ENCODE peak calls at places on chromosomes 7 and 10, in eight cellular contexts. One of them, this sample, is unnamed.

GRCh38 chr10:122854648-122855047 is 9.0 kb upstream of the CUZD1 start:
- DNase-seq in breast epithelium: no peak
- DNase-seq in Calu3: no peak
- DNase-seq in GM13976: no peak
- DNase-seq in left ventricle myocardium inferior: no peak
- DNase-seq in HFFc6: peak
- DNase-seq in A549: peak
- DNase-seq in lower leg skin: no peak
- DNase-seq in this sample: no peak

GRCh38 chr7:20288036-20288435 is 42.7 kb upstream of the ITGB8 start:
- DNase-seq in breast epithelium: no peak
- DNase-seq in Calu3: peak
- DNase-seq in GM13976: no peak
- DNase-seq in left ventricle myocardium inferior: no peak
- DNase-seq in HFFc6: no peak
- DNase-seq in A549: no peak
- DNase-seq in lower leg skin: no peak
- DNase-seq in this sample: no peak

GRCh38 chr10:79351332-79351731 is 4.1 kb downstream of the PPIF start:
- DNase-seq in breast epithelium: no peak
- DNase-seq in Calu3: no peak
- DNase-seq in GM13976: peak
- DNase-seq in left ventricle myocardium inferior: no peak
- DNase-seq in HFFc6: no peak
- DNase-seq in A549: no peak
- DNase-seq in lower leg skin: peak
- DNase-seq in this sample: no peak

GRCh38 chr7:151035024-151035717 is 6.9 kb downstream of the ABCB8 start:
- DNase-seq in breast epithelium: no peak
- DNase-seq in Calu3: no peak
- DNase-seq in GM13976: no peak
- DNase-seq in left ventricle myocardium inferior: peak
- DNase-seq in HFFc6: no peak
- DNase-seq in A549: no peak
- DNase-seq in lower leg skin: no peak
- DNase-seq in this sample: no peak

GRCh38 chr7:79619216-79619615 is 165.7 kb upstream of the MAGI2 start:
- DNase-seq in breast epithelium: no peak
- DNase-seq in Calu3: no peak
- DNase-seq in GM13976: no peak
- DNase-seq in left ventricle myocardium inferior: no peak
- DNase-seq in HFFc6: no peak
- DNase-seq in A549: no peak
- DNase-seq in lower leg skin: no peak
- DNase-seq in this sample: no peak

GRCh38 chr10:30055094-30055701 is 4.2 kb downstream of the JCAD start:
- DNase-seq in breast epithelium: no peak
- DNase-seq in Calu3: no peak
- DNase-seq in GM13976: no peak
- DNase-seq in left ventricle myocardium inferior: no peak
- DNase-seq in HFFc6: peak
- DNase-seq in A549: no peak
- DNase-seq in lower leg skin: no peak
- DNase-seq in this sample: no peak

GRCh38 chr7:99143522-99143852 is 421 bp downstream of the SMURF1 start:
- DNase-seq in breast epithelium: no peak
- DNase-seq in Calu3: no peak
- DNase-seq in GM13976: no peak
- DNase-seq in left ventricle myocardium inferior: no peak
- DNase-seq in HFFc6: no peak
- DNase-seq in A549: no peak
- DNase-seq in lower leg skin: no peak
- DNase-seq in this sample: no peak

GRCh38 chr10:128563904-128564303 is 437.7 kb upstream of the MKI67 start:
- DNase-seq in breast epithelium: no peak
- DNase-seq in Calu3: no peak
- DNase-seq in GM13976: no peak
- DNase-seq in left ventricle myocardium inferior: no peak
- DNase-seq in HFFc6: no peak
- DNase-seq in A549: no peak
- DNase-seq in lower leg skin: peak
- DNase-seq in this sample: no peak

GRCh38 chr7:150784954-150785353 is 15.2 kb downstream of the TMEM176B start:
- DNase-seq in breast epithelium: no peak
- DNase-seq in Calu3: no peak
- DNase-seq in GM13976: no peak
- DNase-seq in left ventricle myocardium inferior: no peak
- DNase-seq in HFFc6: no peak
- DNase-seq in A549: no peak
- DNase-seq in lower leg skin: peak
- DNase-seq in this sample: no peak

GRCh38 chr10:43194266-43194665 is 56.0 kb downstream of the CSGALNACT2 start:
- DNase-seq in breast epithelium: no peak
- DNase-seq in Calu3: no peak
- DNase-seq in GM13976: peak
- DNase-seq in left ventricle myocardium inferior: no peak
- DNase-seq in HFFc6: no peak
- DNase-seq in A549: no peak
- DNase-seq in lower leg skin: no peak
- DNase-seq in this sample: no peak

GRCh38 chr7:155280446-155281410 is 16.9 kb upstream of the INSIG1 start:
- DNase-seq in breast epithelium: peak
- DNase-seq in Calu3: no peak
- DNase-seq in GM13976: no peak
- DNase-seq in left ventricle myocardium inferior: no peak
- DNase-seq in HFFc6: no peak
- DNase-seq in A549: no peak
- DNase-seq in lower leg skin: no peak
- DNase-seq in this sample: no peak

GRCh38 chr10:13788701-13789447 is 202.1 kb downstream of the PRPF18 start:
- DNase-seq in breast epithelium: no peak
- DNase-seq in Calu3: no peak
- DNase-seq in GM13976: no peak
- DNase-seq in left ventricle myocardium inferior: peak
- DNase-seq in HFFc6: peak
- DNase-seq in A549: no peak
- DNase-seq in lower leg skin: peak
- DNase-seq in this sample: no peak

GRCh38 chr7:157250605-157251228 is 86.1 kb upstream of the DNAJB6 start:
- DNase-seq in breast epithelium: no peak
- DNase-seq in Calu3: peak
- DNase-seq in GM13976: peak
- DNase-seq in left ventricle myocardium inferior: no peak
- DNase-seq in HFFc6: peak
- DNase-seq in A549: peak
- DNase-seq in lower leg skin: no peak
- DNase-seq in this sample: no peak

GRCh38 chr10:80279146-80279545 is 10.3 kb downstream of the MAT1A start:
- DNase-seq in breast epithelium: no peak
- DNase-seq in Calu3: no peak
- DNase-seq in GM13976: no peak
- DNase-seq in left ventricle myocardium inferior: no peak
- DNase-seq in HFFc6: no peak
- DNase-seq in A549: no peak
- DNase-seq in lower leg skin: peak
- DNase-seq in this sample: no peak

GRCh38 chr10:132166216-132166950 is 20.4 kb upstream of the DPYSL4 start:
- DNase-seq in breast epithelium: no peak
- DNase-seq in Calu3: no peak
- DNase-seq in GM13976: no peak
- DNase-seq in left ventricle myocardium inferior: no peak
- DNase-seq in HFFc6: no peak
- DNase-seq in A549: no peak
- DNase-seq in lower leg skin: no peak
- DNase-seq in this sample: no peak

GRCh38 chr7:947391-948210 is 6.9 kb downstream of the ADAP1 start:
- DNase-seq in breast epithelium: no peak
- DNase-seq in Calu3: peak
- DNase-seq in GM13976: no peak
- DNase-seq in left ventricle myocardium inferior: peak
- DNase-seq in HFFc6: no peak
- DNase-seq in A549: no peak
- DNase-seq in lower leg skin: peak
- DNase-seq in this sample: no peak

GRCh38 chr10:130023454-130024230 is 59.6 kb upstream of the EBF3 start:
- DNase-seq in breast epithelium: no peak
- DNase-seq in Calu3: no peak
- DNase-seq in GM13976: no peak
- DNase-seq in left ventricle myocardium inferior: no peak
- DNase-seq in HFFc6: no peak
- DNase-seq in A549: no peak
- DNase-seq in lower leg skin: no peak
- DNase-seq in this sample: no peak

GRCh38 chr10:12919574-12919973 is 81.9 kb downstream of the CCDC3 start:
- DNase-seq in breast epithelium: no peak
- DNase-seq in Calu3: no peak
- DNase-seq in GM13976: no peak
- DNase-seq in left ventricle myocardium inferior: no peak
- DNase-seq in HFFc6: no peak
- DNase-seq in A549: no peak
- DNase-seq in lower leg skin: peak
- DNase-seq in this sample: no peak

GRCh38 chr10:101076630-101077029 is 14.8 kb downstream of the KAZALD1 start:
- DNase-seq in breast epithelium: no peak
- DNase-seq in Calu3: no peak
- DNase-seq in GM13976: no peak
- DNase-seq in left ventricle myocardium inferior: no peak
- DNase-seq in HFFc6: no peak
- DNase-seq in A549: no peak
- DNase-seq in lower leg skin: no peak
- DNase-seq in this sample: no peak

GRCh38 chr7:130063036-130063435 is 7.3 kb upstream of the KLHDC10 start:
- DNase-seq in breast epithelium: no peak
- DNase-seq in Calu3: peak
- DNase-seq in GM13976: peak
- DNase-seq in left ventricle myocardium inferior: no peak
- DNase-seq in HFFc6: peak
- DNase-seq in A549: no peak
- DNase-seq in lower leg skin: no peak
- DNase-seq in this sample: peak

GRCh38 chr7:1103009-1103788 is 15.3 kb downstream of the GPER1 start:
- DNase-seq in breast epithelium: no peak
- DNase-seq in Calu3: no peak
- DNase-seq in GM13976: peak
- DNase-seq in left ventricle myocardium inferior: no peak
- DNase-seq in HFFc6: no peak
- DNase-seq in A549: no peak
- DNase-seq in lower leg skin: no peak
- DNase-seq in this sample: no peak

GRCh38 chr10:14022954-14023353 is 307.8 kb downstream of the FRMD4A start:
- DNase-seq in breast epithelium: no peak
- DNase-seq in Calu3: no peak
- DNase-seq in GM13976: no peak
- DNase-seq in left ventricle myocardium inferior: no peak
- DNase-seq in HFFc6: no peak
- DNase-seq in A549: no peak
- DNase-seq in lower leg skin: peak
- DNase-seq in this sample: no peak

GRCh38 chr7:137772221-137772620 is 74.6 kb downstream of the DGKI start:
- DNase-seq in breast epithelium: no peak
- DNase-seq in Calu3: no peak
- DNase-seq in GM13976: no peak
- DNase-seq in left ventricle myocardium inferior: no peak
- DNase-seq in HFFc6: no peak
- DNase-seq in A549: no peak
- DNase-seq in lower leg skin: no peak
- DNase-seq in this sample: no peak

GRCh38 chr10:3812141-3812540 is 27.1 kb upstream of the KLF6 start:
- DNase-seq in breast epithelium: no peak
- DNase-seq in Calu3: no peak
- DNase-seq in GM13976: no peak
- DNase-seq in left ventricle myocardium inferior: no peak
- DNase-seq in HFFc6: no peak
- DNase-seq in A549: no peak
- DNase-seq in lower leg skin: no peak
- DNase-seq in this sample: no peak

GRCh38 chr7:30682131-30683083 is at the start of gene CRHR2:
- DNase-seq in breast epithelium: no peak
- DNase-seq in Calu3: no peak
- DNase-seq in GM13976: peak
- DNase-seq in left ventricle myocardium inferior: peak
- DNase-seq in HFFc6: no peak
- DNase-seq in A549: peak
- DNase-seq in lower leg skin: no peak
- DNase-seq in this sample: no peak
- TF ChIP-seq CTCF in breast epithelium: no peak
- TF ChIP-seq CTCF in Calu3: peak
- TF ChIP-seq CTCF in GM13976: no peak
- TF ChIP-seq CTCF in left ventricle myocardium inferior: peak
- TF ChIP-seq CTCF in HFFc6: no peak
- TF ChIP-seq CTCF in A549: peak
- TF ChIP-seq CTCF in lower leg skin: no peak
- TF ChIP-seq CTCF in this sample: no peak

GRCh38 chr10:103874730-103875129 is 19.4 kb upstream of the SH3PXD2A start:
- DNase-seq in breast epithelium: no peak
- DNase-seq in Calu3: no peak
- DNase-seq in GM13976: no peak
- DNase-seq in left ventricle myocardium inferior: no peak
- DNase-seq in HFFc6: no peak
- DNase-seq in A549: no peak
- DNase-seq in lower leg skin: peak
- DNase-seq in this sample: no peak
- TF ChIP-seq CTCF in breast epithelium: no peak
- TF ChIP-seq CTCF in Calu3: no peak
- TF ChIP-seq CTCF in GM13976: no peak
- TF ChIP-seq CTCF in left ventricle myocardium inferior: peak
- TF ChIP-seq CTCF in HFFc6: no peak
- TF ChIP-seq CTCF in A549: no peak
- TF ChIP-seq CTCF in lower leg skin: no peak
- TF ChIP-seq CTCF in this sample: no peak

GRCh38 chr10:92914478-92915066 is 66.3 kb downstream of the EXOC6 start:
- DNase-seq in breast epithelium: no peak
- DNase-seq in Calu3: peak
- DNase-seq in GM13976: peak
- DNase-seq in left ventricle myocardium inferior: no peak
- DNase-seq in HFFc6: peak
- DNase-seq in A549: peak
- DNase-seq in lower leg skin: no peak
- DNase-seq in this sample: no peak
- TF ChIP-seq CTCF in breast epithelium: no peak
- TF ChIP-seq CTCF in Calu3: peak
- TF ChIP-seq CTCF in GM13976: peak
- TF ChIP-seq CTCF in left ventricle myocardium inferior: peak
- TF ChIP-seq CTCF in HFFc6: peak
- TF ChIP-seq CTCF in A549: peak
- TF ChIP-seq CTCF in lower leg skin: no peak
- TF ChIP-seq CTCF in this sample: peak

DNA sequence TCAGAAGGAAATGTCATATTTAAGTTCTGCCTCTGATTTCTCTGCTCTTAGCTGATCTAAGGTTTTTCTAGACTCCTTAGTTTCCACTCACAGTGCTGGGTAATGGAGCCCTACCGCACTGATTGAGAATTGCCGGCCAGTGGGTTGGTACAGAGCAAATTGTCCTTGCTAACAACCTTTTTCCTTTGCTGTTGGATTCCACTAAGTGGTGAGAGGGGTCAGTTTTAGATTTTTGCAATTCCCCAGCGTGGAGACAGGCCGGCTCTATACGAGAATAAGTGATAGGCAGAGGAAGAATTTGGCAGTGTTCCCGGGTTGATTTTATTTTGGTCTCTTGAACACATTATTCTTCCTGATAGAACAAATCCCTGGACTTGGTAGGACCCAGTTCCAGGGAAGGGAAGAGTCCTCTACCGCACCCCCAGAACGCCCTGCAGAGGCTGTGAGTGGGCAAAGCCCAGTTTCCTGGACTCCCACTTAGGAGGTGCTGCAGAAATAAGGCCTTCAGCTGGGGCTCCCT is 2.9 kb upstream of the NRP1 start:
- DNase-seq in breast epithelium: no peak
- DNase-seq in Calu3: peak
- DNase-seq in GM13976: no peak
- DNase-seq in left ventricle myocardium inferior: peak
- DNase-seq in HFFc6: peak
- DNase-seq in A549: peak
- DNase-seq in lower leg skin: no peak
- DNase-seq in this sample: no peak
- TF ChIP-seq CTCF in breast epithelium: peak
- TF ChIP-seq CTCF in Calu3: no peak
- TF ChIP-seq CTCF in GM13976: no peak
- TF ChIP-seq CTCF in left ventricle myocardium inferior: peak
- TF ChIP-seq CTCF in HFFc6: peak
- TF ChIP-seq CTCF in A549: no peak
- TF ChIP-seq CTCF in lower leg skin: no peak
- TF ChIP-seq CTCF in this sample: no peak